ENCODE peak calls at places on chromosomes 1 and 21, in seven cellular contexts. P is activated naive CD4-positive, alpha-beta T cell; W is stimulated activated CD8-positive, alpha-beta memory T cell treated with anti-CD3 and anti-CD28 coated beads, Interleukin-7, amount 100 ng/mL, for 24 hours; L is CD8-positive, alpha-beta T cell; R is EL; S is NCI-H1048; T is HTR-8/SVneo. D is an unnamed sample.
A peak's percentile ranks its signal among the peaks of the same experiment; 100 is the strongest.

GRCh38 chr1:226776066-226776465 is 37.0 kb upstream of the ITPKB start:
- DNase-seq in P (no peak), W (no peak), L (no peak), R (no peak), S (no peak), T (no peak), D (no peak)

GRCh38 chr21:14632359-14632758 is 86.2 kb upstream of the SAMSN1 start:
- DNase-seq in P (no peak), W (no peak), L (no peak), R (no peak), S (no peak), T (no peak), D (no peak)

GRCh38 chr1:174654553-174654952 is 206.8 kb downstream of the GPR52 start:
- DNase-seq in P (no peak), W (no peak), L (no peak), R (no peak), S (no peak), T (no peak), D (no peak)

GRCh38 chr1:96513136-96513535 is 208.4 kb upstream of the PTBP2 start:
- DNase-seq in P (no peak), W (no peak), L (no peak), R (no peak), S (no peak), T (no peak), D (no peak)

GRCh38 chr1:110616587-110616986 is 10.4 kb upstream of the KCNA2 start:
- DNase-seq in P (no peak), W (no peak), L (no peak), R (peak; percentile 40), S (no peak), T (no peak), D (peak; percentile 41)

GRCh38 chr1:228488818-228489674 is 1.9 kb downstream of the RNF187 start:
- DNase-seq in P (no peak), W (no peak), L (no peak), R (no peak), S (no peak), T (no peak), D (no peak)

GRCh38 chr1:87883906-87884305 is 555.2 kb downstream of the LMO4 start:
- DNase-seq in P (no peak), W (no peak), L (no peak), R (no peak), S (no peak), T (no peak), D (no peak)

GRCh38 chr21:46063734-46064680 is 33.9 kb upstream of the COL6A2 start:
- DNase-seq in P (no peak), W (no peak), L (no peak), R (no peak), S (no peak), T (no peak), D (no peak)

GRCh38 chr21:37921091-37921490 is 4.8 kb upstream of the KCNJ6 start:
- DNase-seq in P (no peak), W (no peak), L (no peak), R (peak; percentile 32), S (no peak), T (no peak), D (no peak)

GRCh38 chr1:7691557-7691956 is 79.5 kb upstream of the VAMP3 start:
- DNase-seq in P (no peak), W (no peak), L (no peak), R (no peak), S (no peak), T (no peak), D (no peak)

GRCh38 chr21:35565204-35565611 is 495.1 kb downstream of the SETD4 start:
- DNase-seq in P (no peak), W (no peak), L (no peak), R (peak; percentile 93), S (no peak), T (peak; percentile 37), D (peak; percentile 70)

GRCh38 chr1:221858758-221859157 is 116.9 kb upstream of the DUSP10 start:
- DNase-seq in P (no peak), W (no peak), L (no peak), R (peak; percentile 91), S (no peak), T (peak; percentile 11), D (no peak)

GRCh38 chr1:40438391-40439015 is 11.8 kb upstream of the ZFP69B start:
- DNase-seq in P (no peak), W (no peak), L (no peak), R (peak; percentile 31), S (no peak), T (peak; percentile 23), D (peak; percentile 62)

GRCh38 chr1:34785231-34785874 is 4.3 kb downstream of the GJB3 start:
- DNase-seq in P (no peak), W (no peak), L (no peak), R (no peak), S (no peak), T (no peak), D (no peak)

GRCh38 chr1:23344987-23345472 is 946 bp upstream of the HNRNPR start:
- DNase-seq in P (no peak), W (no peak), L (no peak), R (peak; percentile 18), S (no peak), T (peak; percentile 15), D (no peak)

GRCh38 chr1:161770250-161770649 is 4.1 kb downstream of the ATF6 start:
- DNase-seq in P (no peak), W (no peak), L (no peak), R (no peak), S (no peak), T (no peak), D (no peak)

D was measured in SJCRH30.